ENCODE peak calls at places on chromosomes 11 and 22, in seven cellular contexts. P, R, W, D, Z, T and L are unnamed samples.

GRCh38 chr11:67507242-67507890 is 596 bp downstream of the CDK2AP2 start:
- DNase-seq in T (no peak), W (peak), R (peak), Z (peak), D (no peak), P (no peak), L (peak)

GRCh38 chr11:130671801-130672700 is 223.6 kb downstream of the ADAMTS15 start:
- DNase-seq in R (no peak), D (peak), W (no peak), Z (peak), T (no peak), P (no peak), L (peak)

GRCh38 chr11:132941024-132941646 is 591.2 kb downstream of the OPCML start:
- DNase-seq in T (no peak), Z (no peak), R (no peak), W (no peak), P (no peak), D (peak), L (peak)

GRCh38 chr11:43626798-43627197 is 53.7 kb upstream of the HSD17B12 start:
- DNase-seq in W (no peak), T (no peak), P (no peak), R (no peak), D (no peak), Z (no peak), L (no peak)

GRCh38 chr11:15967966-15968365 is 388.4 kb downstream of the SOX6 start:
- DNase-seq in R (no peak), D (peak), W (no peak), Z (no peak), T (no peak), P (no peak), L (no peak)

GRCh38 chr11:70711095-70711910 is 313.0 kb downstream of the CTTN start:
- DNase-seq in D (no peak), R (no peak), Z (no peak), T (no peak), P (no peak), W (no peak), L (no peak)

GRCh38 chr11:34315006-34315793 is 42.6 kb downstream of the ABTB2 start:
- DNase-seq in T (no peak), Z (no peak), P (no peak), W (no peak), D (no peak), R (no peak), L (no peak)

GRCh38 chr22:29037340-29037932 is 24.2 kb downstream of the C22orf31 start:
- DNase-seq in W (no peak), R (no peak), T (no peak), D (no peak), P (peak), Z (no peak), L (no peak)

GRCh38 chr11:128904872-128905344 is 13.8 kb downstream of the KCNJ5 start:
- DNase-seq in R (no peak), T (peak), D (no peak), Z (peak), P (no peak), W (peak), L (no peak)

GRCh38 chr11:399731-400211 is 5.8 kb downstream of the PKP3 start:
- DNase-seq in R (no peak), T (no peak), Z (peak), P (no peak), D (no peak), W (no peak), L (no peak)

GRCh38 chr22:40982482-40983385 is 31.6 kb downstream of the RBX1 start:
- DNase-seq in T (peak), P (no peak), Z (no peak), R (no peak), D (no peak), W (no peak), L (no peak)

GRCh38 chr11:7596975-7597391 is 76.3 kb downstream of the CYB5R2 start:
- DNase-seq in W (peak), T (no peak), P (no peak), D (no peak), Z (no peak), R (no peak), L (no peak)

GRCh38 chr11:60970890-60971289 is 590 bp upstream of the CD6 start:
- DNase-seq in W (no peak), R (no peak), P (no peak), D (no peak), T (no peak), Z (no peak), L (no peak)

GRCh38 chr22:24989135-24989534 is 36.6 kb downstream of the KIAA1671 start:
- DNase-seq in R (no peak), Z (no peak), W (no peak), D (no peak), P (no peak), T (no peak), L (no peak)

GRCh38 chr22:37231406-37232139 is 12.5 kb downstream of the RAC2 start:
- DNase-seq in R (no peak), T (no peak), Z (no peak), D (no peak), P (no peak), W (no peak), L (no peak)

GRCh38 chr11:8098361-8098760 is 17.4 kb downstream of the TUB start:
- DNase-seq in D (peak), T (no peak), P (no peak), W (no peak), R (no peak), Z (no peak), L (no peak)

GRCh38 chr11:36458129-36458918 is 51.7 kb downstream of the TRAF6 start:
- DNase-seq in R (no peak), T (no peak), Z (no peak), P (no peak), W (peak), D (no peak), L (no peak)

GRCh38 chr11:67024410-67024809 is 1.5 kb downstream of the SYT12 start:
- DNase-seq in P (no peak), W (no peak), R (no peak), Z (no peak), T (no peak), D (no peak), L (no peak)

GRCh38 chr22:49450521-49450920 is 377.2 kb downstream of the BRD1 start:
- DNase-seq in D (no peak), T (no peak), Z (no peak), W (no peak), R (no peak), P (no peak), L (no peak)

GRCh38 chr22:22061085-22062077 is 78.8 kb upstream of the TOP3B start:
- DNase-seq in R (no peak), Z (peak), W (peak), P (peak), T (no peak), D (peak), L (peak)

GRCh38 chr11:132587716-132588115 is 944.6 kb downstream of the OPCML start:
- DNase-seq in Z (no peak), D (no peak), T (no peak), W (no peak), R (no peak), P (no peak), L (no peak)

GRCh38 chr11:4713241-4713640 is 8.7 kb downstream of the MMP26 start:
- DNase-seq in R (no peak), D (no peak), T (no peak), Z (no peak), W (no peak), P (no peak), L (peak)

GRCh38 chr22:44437493-44438015 is 60.5 kb downstream of the RTL6 start:
- DNase-seq in Z (no peak), R (no peak), D (peak), W (no peak), P (no peak), T (no peak), L (no peak)

GRCh38 chr11:61149624-61150615 is 11.3 kb downstream of the VPS37C start:
- DNase-seq in T (no peak), D (peak), W (peak), R (no peak), P (peak), Z (no peak), L (no peak)